ENCODE peak calls at places on chromosomes 6 and 20, in four cellular contexts. Y, S, Z and W are unnamed samples.

GRCh38 chr20:56447227-56447626 is 21.2 kb upstream of the RTF2 start:
- DNase-seq in Y (no peak), S (peak), Z (no peak), W (peak)

GRCh38 chr6:148239777-148240462 is 102.7 kb upstream of the SASH1 start:
- DNase-seq in Y (no peak), S (no peak), Z (no peak), W (no peak)

GRCh38 chr6:154868143-154868594 is 126.9 kb upstream of the TIAM2 start:
- DNase-seq in Y (peak), S (peak), Z (peak), W (peak)

GRCh38 chr6:44255848-44256247 is 1.5 kb downstream of the SLC35B2 start:
- DNase-seq in Y (no peak), S (no peak), Z (no peak), W (no peak)

GRCh38 chr20:53608071-53608455 is 14.4 kb upstream of the ZNF217 start:
- DNase-seq in Y (no peak), S (no peak), Z (no peak), W (no peak)

GRCh38 chr6:27829453-27830211 is 82.6 kb downstream of the OR2B2 start:
- DNase-seq in Y (no peak), S (no peak), Z (no peak), W (peak)

GRCh38 chr6:112282217-112282616 is 27.9 kb upstream of the LAMA4 start:
- DNase-seq in Y (no peak), S (peak), Z (peak), W (no peak)

GRCh38 chr20:4571759-4572531 is 149.8 kb upstream of the PRND start:
- DNase-seq in Y (no peak), S (no peak), Z (no peak), W (no peak)

GRCh38 chr6:121522771-121523386 is 87.4 kb downstream of the GJA1 start:
- DNase-seq in Y (no peak), S (no peak), Z (peak), W (no peak)

GRCh38 chr6:75419408-75419807 is 74.2 kb downstream of the FILIP1 start:
- DNase-seq in Y (no peak), S (no peak), Z (no peak), W (no peak)

GRCh38 chr6:21360353-21360752 is 233.2 kb upstream of the SOX4 start:
- DNase-seq in Y (no peak), S (no peak), Z (no peak), W (peak)

GRCh38 chr20:825710-826421 is 7.6 kb upstream of the FAM110A start:
- DNase-seq in Y (no peak), S (no peak), Z (no peak), W (no peak)